ENCODE peak calls at places on chromosome 12, in seven cellular contexts. One of them, this sample, is unnamed.

GRCh38 chr12:28025821-28026505 is 53.4 kb upstream of the PTHLH start:
- DNase-seq in WERI-Rb-1: no peak
- DNase-seq in astrocyte: peak; percentile 18
- DNase-seq in CD4-positive, alpha-beta memory T cell: no peak
- DNase-seq in uterus: no peak
- DNase-seq in mammary epithelial cell: no peak
- DNase-seq in sigmoid colon: no peak
- DNase-seq in this sample: no peak

GRCh38 chr12:121823101-121823726 is 19.4 kb downstream of the SETD1B start:
- DNase-seq in CD4-positive, alpha-beta memory T cell: no peak
- DNase-seq in WERI-Rb-1: no peak
- DNase-seq in mammary epithelial cell: no peak
- DNase-seq in sigmoid colon: peak; percentile 64
- DNase-seq in astrocyte: no peak
- DNase-seq in uterus: no peak
- DNase-seq in this sample: no peak

GRCh38 chr12:90253674-90254181 is 545.1 kb upstream of the ATP2B1 start:
- DNase-seq in astrocyte: peak; percentile 94
- DNase-seq in sigmoid colon: peak; percentile 87
- DNase-seq in mammary epithelial cell: peak; percentile 97
- DNase-seq in uterus: peak; percentile 44
- DNase-seq in CD4-positive, alpha-beta memory T cell: peak; percentile 66
- DNase-seq in WERI-Rb-1: peak; percentile 96
- DNase-seq in this sample: peak; percentile 87

GRCh38 chr12:57726151-57726883 is 12.2 kb downstream of the AGAP2 start:
- DNase-seq in sigmoid colon: peak; percentile 91
- DNase-seq in WERI-Rb-1: peak; percentile 93
- DNase-seq in CD4-positive, alpha-beta memory T cell: peak; percentile 41
- DNase-seq in uterus: peak; percentile 84
- DNase-seq in astrocyte: peak; percentile 50
- DNase-seq in mammary epithelial cell: peak; percentile 73
- DNase-seq in this sample: peak; percentile 87

GRCh38 chr12:122990561-122990960 is 10.1 kb downstream of the ARL6IP4 start:
- DNase-seq in sigmoid colon: no peak
- DNase-seq in astrocyte: no peak
- DNase-seq in CD4-positive, alpha-beta memory T cell: no peak
- DNase-seq in mammary epithelial cell: no peak
- DNase-seq in uterus: no peak
- DNase-seq in WERI-Rb-1: no peak
- DNase-seq in this sample: no peak

GRCh38 chr12:114982760-114983159 is 298.8 kb upstream of the TBX3 start:
- DNase-seq in WERI-Rb-1: no peak
- DNase-seq in mammary epithelial cell: peak; percentile 17
- DNase-seq in astrocyte: no peak
- DNase-seq in uterus: no peak
- DNase-seq in sigmoid colon: no peak
- DNase-seq in CD4-positive, alpha-beta memory T cell: no peak
- DNase-seq in this sample: no peak

GRCh38 chr12:113186666-113187325 is 1.3 kb downstream of the RITA1 start:
- DNase-seq in astrocyte: no peak
- DNase-seq in mammary epithelial cell: no peak
- DNase-seq in WERI-Rb-1: no peak
- DNase-seq in sigmoid colon: no peak
- DNase-seq in CD4-positive, alpha-beta memory T cell: no peak
- DNase-seq in uterus: no peak
- DNase-seq in this sample: peak; percentile 82

GRCh38 chr12:16454481-16454880 is 107.0 kb downstream of the MGST1 start:
- DNase-seq in uterus: no peak
- DNase-seq in mammary epithelial cell: peak; percentile 35
- DNase-seq in CD4-positive, alpha-beta memory T cell: no peak
- DNase-seq in astrocyte: peak; percentile 26
- DNase-seq in WERI-Rb-1: no peak
- DNase-seq in sigmoid colon: no peak
- DNase-seq in this sample: no peak

GRCh38 chr12:52867636-52868035 is 18.8 kb upstream of the KRT78 start:
- DNase-seq in uterus: peak; percentile 43
- DNase-seq in mammary epithelial cell: peak; percentile 59
- DNase-seq in CD4-positive, alpha-beta memory T cell: peak; percentile 51
- DNase-seq in WERI-Rb-1: no peak
- DNase-seq in astrocyte: no peak
- DNase-seq in sigmoid colon: no peak
- DNase-seq in this sample: no peak

GRCh38 chr12:90174198-90174510 is 465.5 kb upstream of the ATP2B1 start:
- DNase-seq in astrocyte: peak; percentile 36
- DNase-seq in uterus: no peak
- DNase-seq in sigmoid colon: no peak
- DNase-seq in CD4-positive, alpha-beta memory T cell: no peak
- DNase-seq in mammary epithelial cell: peak; percentile 16
- DNase-seq in WERI-Rb-1: peak; percentile 74
- DNase-seq in this sample: no peak

GRCh38 chr12:11716794-11717532 is 67.5 kb downstream of the ETV6 start:
- DNase-seq in CD4-positive, alpha-beta memory T cell: no peak
- DNase-seq in uterus: no peak
- DNase-seq in astrocyte: peak; percentile 26
- DNase-seq in WERI-Rb-1: no peak
- DNase-seq in mammary epithelial cell: no peak
- DNase-seq in sigmoid colon: no peak
- DNase-seq in this sample: no peak

GRCh38 chr12:110007874-110008273 is 8.6 kb downstream of the ANKRD13A start:
- DNase-seq in astrocyte: no peak
- DNase-seq in CD4-positive, alpha-beta memory T cell: no peak
- DNase-seq in WERI-Rb-1: no peak
- DNase-seq in sigmoid colon: no peak
- DNase-seq in uterus: no peak
- DNase-seq in mammary epithelial cell: no peak
- DNase-seq in this sample: no peak

GRCh38 chr12:87758271-87758670 is 270.9 kb downstream of the C12orf50 start:
- DNase-seq in sigmoid colon: no peak
- DNase-seq in CD4-positive, alpha-beta memory T cell: no peak
- DNase-seq in WERI-Rb-1: no peak
- DNase-seq in mammary epithelial cell: no peak
- DNase-seq in astrocyte: no peak
- DNase-seq in uterus: no peak
- DNase-seq in this sample: no peak

GRCh38 chr12:46134852-46135251 is 134.0 kb downstream of the SLC38A1 start:
- DNase-seq in mammary epithelial cell: no peak
- DNase-seq in sigmoid colon: no peak
- DNase-seq in WERI-Rb-1: no peak
- DNase-seq in uterus: no peak
- DNase-seq in CD4-positive, alpha-beta memory T cell: no peak
- DNase-seq in astrocyte: no peak
- DNase-seq in this sample: no peak

GRCh38 chr12:8676651-8677050 is 14.0 kb upstream of the MFAP5 start:
- DNase-seq in sigmoid colon: no peak
- DNase-seq in uterus: no peak
- DNase-seq in astrocyte: no peak
- DNase-seq in WERI-Rb-1: no peak
- DNase-seq in CD4-positive, alpha-beta memory T cell: no peak
- DNase-seq in mammary epithelial cell: no peak
- DNase-seq in this sample: no peak

GRCh38 chr12:24909667-24910066 is 39.2 kb downstream of the BCAT1 start:
- DNase-seq in sigmoid colon: peak; percentile 75
- DNase-seq in WERI-Rb-1: no peak
- DNase-seq in CD4-positive, alpha-beta memory T cell: no peak
- DNase-seq in mammary epithelial cell: peak; percentile 91
- DNase-seq in uterus: no peak
- DNase-seq in astrocyte: peak; percentile 93
- DNase-seq in this sample: no peak

GRCh38 chr12:112275211-112275610 is 107.0 kb downstream of the HECTD4 start:
- DNase-seq in astrocyte: no peak
- DNase-seq in WERI-Rb-1: no peak
- DNase-seq in uterus: no peak
- DNase-seq in mammary epithelial cell: no peak
- DNase-seq in CD4-positive, alpha-beta memory T cell: no peak
- DNase-seq in sigmoid colon: no peak
- DNase-seq in this sample: no peak

GRCh38 chr12:112234303-112234702 is 108.9 kb downstream of the TRAFD1 start:
- DNase-seq in mammary epithelial cell: no peak
- DNase-seq in WERI-Rb-1: no peak
- DNase-seq in astrocyte: no peak
- DNase-seq in CD4-positive, alpha-beta memory T cell: no peak
- DNase-seq in uterus: no peak
- DNase-seq in sigmoid colon: no peak
- DNase-seq in this sample: no peak

GRCh38 chr12:120408771-120409170 is 29.1 kb upstream of the COX6A1 start:
- DNase-seq in mammary epithelial cell: no peak
- DNase-seq in CD4-positive, alpha-beta memory T cell: no peak
- DNase-seq in uterus: no peak
- DNase-seq in WERI-Rb-1: no peak
- DNase-seq in sigmoid colon: no peak
- DNase-seq in astrocyte: no peak
- DNase-seq in this sample: no peak
- H3K27ac ChIP-seq in mammary epithelial cell: no peak overlapping the region
- H3K27ac ChIP-seq in CD4-positive, alpha-beta memory T cell: no peak overlapping the region
- H3K27ac ChIP-seq in uterus: no peak overlapping the region
- H3K27ac ChIP-seq in WERI-Rb-1: no peak overlapping the region
- H3K27ac ChIP-seq in sigmoid colon: no peak overlapping the region
- H3K27ac ChIP-seq in astrocyte: no peak overlapping the region
- H3K27ac ChIP-seq in this sample: no peak overlapping the region

GRCh38 chr12:127773520-127773919 is 493.4 kb upstream of the TMEM132C start:
- DNase-seq in CD4-positive, alpha-beta memory T cell: no peak
- DNase-seq in WERI-Rb-1: peak; percentile 68
- DNase-seq in uterus: no peak
- DNase-seq in mammary epithelial cell: no peak
- DNase-seq in astrocyte: no peak
- DNase-seq in sigmoid colon: no peak
- DNase-seq in this sample: no peak
- H3K36me3 ChIP-seq in CD4-positive, alpha-beta memory T cell: no peaks in the 10 kb centered on the region
- H3K36me3 ChIP-seq in WERI-Rb-1: no peaks in the 10 kb centered on the region
- H3K36me3 ChIP-seq in uterus: no peaks in the 10 kb centered on the region
- H3K36me3 ChIP-seq in mammary epithelial cell: no peaks in the 10 kb centered on the region
- H3K36me3 ChIP-seq in astrocyte: no peaks in the 10 kb centered on the region
- H3K36me3 ChIP-seq in sigmoid colon: no peaks in the 10 kb centered on the region
- H3K36me3 ChIP-seq in this sample: no peaks in the 10 kb centered on the region

DNA sequence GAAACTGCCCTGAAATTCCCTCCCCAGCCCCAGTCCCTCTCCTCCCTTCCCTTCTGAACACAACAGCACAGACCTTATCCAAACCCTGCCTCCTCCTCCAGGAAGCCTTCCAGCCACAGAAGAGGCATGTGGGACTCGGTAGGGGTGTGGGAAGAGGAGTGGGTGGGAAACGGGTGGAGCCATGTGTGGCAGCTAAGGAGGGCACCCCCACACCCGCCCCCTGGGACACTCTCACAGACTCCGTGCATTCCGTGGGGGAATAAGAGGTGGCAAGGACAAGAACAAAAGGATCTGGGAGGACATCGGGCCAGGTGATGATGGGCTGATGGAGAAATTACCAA is 24.4 kb downstream of the SLC6A12 start:
- DNase-seq in uterus: no peak
- DNase-seq in WERI-Rb-1: no peak
- DNase-seq in sigmoid colon: no peak
- DNase-seq in CD4-positive, alpha-beta memory T cell: no peak
- DNase-seq in mammary epithelial cell: no peak
- DNase-seq in astrocyte: no peak
- DNase-seq in this sample: peak; percentile 56
- H3K27ac ChIP-seq in uterus: no peak overlapping the region
- H3K27ac ChIP-seq in WERI-Rb-1: no peak overlapping the region
- H3K27ac ChIP-seq in sigmoid colon: no peak overlapping the region
- H3K27ac ChIP-seq in CD4-positive, alpha-beta memory T cell: no peak overlapping the region
- H3K27ac ChIP-seq in mammary epithelial cell: no peak overlapping the region
- H3K27ac ChIP-seq in astrocyte: no peak overlapping the region
- H3K27ac ChIP-seq in this sample: no peak overlapping the region

GRCh38 chr12:33533527-33533926 is 93.9 kb upstream of the SYT10 start:
- DNase-seq in astrocyte: no peak
- DNase-seq in mammary epithelial cell: no peak
- DNase-seq in uterus: no peak
- DNase-seq in sigmoid colon: no peak
- DNase-seq in WERI-Rb-1: no peak
- DNase-seq in CD4-positive, alpha-beta memory T cell: no peak
- DNase-seq in this sample: no peak

GRCh38 chr12:33531261-33531660 is 91.6 kb upstream of the SYT10 start:
- DNase-seq in sigmoid colon: no peak
- DNase-seq in astrocyte: no peak
- DNase-seq in mammary epithelial cell: no peak
- DNase-seq in CD4-positive, alpha-beta memory T cell: no peak
- DNase-seq in uterus: no peak
- DNase-seq in WERI-Rb-1: no peak
- DNase-seq in this sample: no peak

DNA sequence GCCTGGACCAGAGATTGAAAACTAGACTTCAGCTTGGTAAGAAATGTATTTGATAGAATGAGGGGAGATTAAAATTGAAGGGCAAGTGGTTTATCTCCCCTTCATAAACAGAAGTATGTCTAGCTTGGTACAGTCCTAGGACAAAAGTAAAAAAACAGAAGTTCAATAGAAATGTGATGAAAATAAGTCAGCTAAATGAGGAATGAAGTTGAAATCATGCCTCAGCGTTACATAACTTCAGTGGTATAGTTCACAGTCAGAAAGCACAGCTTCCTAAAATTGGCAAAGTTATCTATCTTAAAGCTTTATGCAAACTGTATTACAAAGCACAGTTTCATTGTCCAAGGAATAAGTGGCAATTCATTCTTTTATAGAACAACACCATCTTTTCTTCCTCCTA is 90.2 kb upstream of the SYT10 start:
- DNase-seq in sigmoid colon: no peak
- DNase-seq in astrocyte: no peak
- DNase-seq in uterus: no peak
- DNase-seq in WERI-Rb-1: no peak
- DNase-seq in CD4-positive, alpha-beta memory T cell: no peak
- DNase-seq in mammary epithelial cell: no peak
- DNase-seq in this sample: no peak
- H3K36me3 ChIP-seq in sigmoid colon: no peaks in the 10 kb centered on the region
- H3K36me3 ChIP-seq in astrocyte: no peaks in the 10 kb centered on the region
- H3K36me3 ChIP-seq in uterus: no peaks in the 10 kb centered on the region
- H3K36me3 ChIP-seq in WERI-Rb-1: no peaks in the 10 kb centered on the region
- H3K36me3 ChIP-seq in CD4-positive, alpha-beta memory T cell: no peaks in the 10 kb centered on the region
- H3K36me3 ChIP-seq in mammary epithelial cell: no peaks in the 10 kb centered on the region
- H3K36me3 ChIP-seq in this sample: no peaks in the 10 kb centered on the region

DNA sequence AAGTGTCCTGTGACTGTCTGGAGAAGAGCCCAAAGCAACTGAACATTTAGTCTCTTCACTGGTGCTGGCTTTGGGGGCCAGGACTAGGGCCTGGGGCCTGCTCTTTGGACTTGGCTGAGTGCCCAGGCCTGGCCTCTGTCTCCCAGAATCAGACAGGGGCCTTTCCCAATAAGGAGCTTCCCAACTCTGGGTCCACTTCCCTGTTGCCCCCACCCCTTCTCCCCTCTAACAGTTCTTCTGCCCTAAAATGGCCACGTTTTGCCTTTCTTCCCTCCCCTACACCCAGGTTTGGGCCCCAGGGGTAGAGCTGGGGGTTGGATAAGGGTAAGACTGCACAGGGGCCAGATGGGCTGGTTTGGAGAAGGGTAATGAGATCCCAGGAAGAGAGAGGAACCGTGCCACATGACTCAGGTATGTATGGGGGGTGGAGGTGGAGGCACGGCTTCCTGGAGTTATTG is 10.0 kb upstream of the ITGA5 start:
- DNase-seq in uterus: peak; percentile 42
- DNase-seq in WERI-Rb-1: no peak
- DNase-seq in mammary epithelial cell: no peak
- DNase-seq in sigmoid colon: peak; percentile 89
- DNase-seq in CD4-positive, alpha-beta memory T cell: no peak
- DNase-seq in astrocyte: no peak
- DNase-seq in this sample: no peak
- H3K27ac ChIP-seq in uterus: peak overlapping the region; percentile 66
- H3K27ac ChIP-seq in WERI-Rb-1: no peak overlapping the region
- H3K27ac ChIP-seq in mammary epithelial cell: peak overlapping the region; percentile 64
- H3K27ac ChIP-seq in sigmoid colon: peak overlapping the region; percentile 100
- H3K27ac ChIP-seq in CD4-positive, alpha-beta memory T cell: no peak overlapping the region
- H3K27ac ChIP-seq in astrocyte: peak overlapping the region; percentile 63
- H3K27ac ChIP-seq in this sample: no peak overlapping the region

GRCh38 chr12:6460751-6461371 is 9.0 kb downstream of the TAPBPL start:
- DNase-seq in CD4-positive, alpha-beta memory T cell: peak; percentile 67
- DNase-seq in astrocyte: no peak
- DNase-seq in sigmoid colon: no peak
- DNase-seq in mammary epithelial cell: no peak
- DNase-seq in WERI-Rb-1: no peak
- DNase-seq in uterus: no peak
- DNase-seq in this sample: no peak
- H3K36me3 ChIP-seq in CD4-positive, alpha-beta memory T cell: peaks cover 45% of the 10 kb centered on the region
- H3K36me3 ChIP-seq in astrocyte: peaks cover 22% of the 10 kb centered on the region
- H3K36me3 ChIP-seq in sigmoid colon: peaks cover 75% of the 10 kb centered on the region
- H3K36me3 ChIP-seq in mammary epithelial cell: peaks cover 3% of the 10 kb centered on the region
- H3K36me3 ChIP-seq in WERI-Rb-1: peaks cover 29% of the 10 kb centered on the region
- H3K36me3 ChIP-seq in uterus: no peaks in the 10 kb centered on the region
- H3K36me3 ChIP-seq in this sample: peaks cover 6% of the 10 kb centered on the region